ENCODE peak calls at places on chromosomes 6 and 20, in eight cellular contexts. One of them, this sample, is unnamed.

GRCh38 chr6:30963641-30964040 is 19.9 kb upstream of the MUC21 start:
- DNase-seq in Peyer's patch: no peak
- DNase-seq in heart right ventricle: no peak
- DNase-seq in tibial artery: no peak
- DNase-seq in aorta: no peak
- DNase-seq in fibroblast of mammary gland: peak
- DNase-seq in PC-9: no peak
- DNase-seq in A673: no peak
- DNase-seq in this sample: no peak

GRCh38 chr6:29146154-29146553 is 24.6 kb upstream of the OR2J2 start:
- DNase-seq in Peyer's patch: no peak
- DNase-seq in heart right ventricle: no peak
- DNase-seq in tibial artery: no peak
- DNase-seq in aorta: no peak
- DNase-seq in fibroblast of mammary gland: no peak
- DNase-seq in PC-9: no peak
- DNase-seq in A673: no peak
- DNase-seq in this sample: no peak

GRCh38 chr20:47708953-47709833 is 76.1 kb downstream of the SULF2 start:
- DNase-seq in Peyer's patch: no peak
- DNase-seq in heart right ventricle: no peak
- DNase-seq in tibial artery: no peak
- DNase-seq in aorta: no peak
- DNase-seq in fibroblast of mammary gland: no peak
- DNase-seq in PC-9: no peak
- DNase-seq in A673: no peak
- DNase-seq in this sample: no peak

GRCh38 chr6:84816196-84816745 is 51.9 kb upstream of the TBX18 start:
- DNase-seq in Peyer's patch: no peak
- DNase-seq in heart right ventricle: no peak
- DNase-seq in tibial artery: no peak
- DNase-seq in aorta: no peak
- DNase-seq in fibroblast of mammary gland: no peak
- DNase-seq in PC-9: no peak
- DNase-seq in A673: no peak
- DNase-seq in this sample: no peak

GRCh38 chr6:168343239-168344167 is 23.9 kb upstream of the DACT2 start:
- DNase-seq in Peyer's patch: no peak
- DNase-seq in heart right ventricle: no peak
- DNase-seq in tibial artery: no peak
- DNase-seq in aorta: no peak
- DNase-seq in fibroblast of mammary gland: no peak
- DNase-seq in PC-9: no peak
- DNase-seq in A673: peak
- DNase-seq in this sample: no peak

GRCh38 chr20:1467355-1468116 is 887 bp upstream of the NSFL1C start:
- DNase-seq in Peyer's patch: peak
- DNase-seq in heart right ventricle: peak
- DNase-seq in tibial artery: peak
- DNase-seq in aorta: peak
- DNase-seq in fibroblast of mammary gland: no peak
- DNase-seq in PC-9: no peak
- DNase-seq in A673: no peak
- DNase-seq in this sample: peak

GRCh38 chr20:469746-470490 is 7.6 kb upstream of the TBC1D20 start:
- DNase-seq in Peyer's patch: no peak
- DNase-seq in heart right ventricle: no peak
- DNase-seq in tibial artery: no peak
- DNase-seq in aorta: no peak
- DNase-seq in fibroblast of mammary gland: no peak
- DNase-seq in PC-9: no peak
- DNase-seq in A673: no peak
- DNase-seq in this sample: no peak

GRCh38 chr6:33616113-33616512 is 5.0 kb upstream of the ITPR3 start:
- DNase-seq in Peyer's patch: no peak
- DNase-seq in heart right ventricle: no peak
- DNase-seq in tibial artery: no peak
- DNase-seq in aorta: no peak
- DNase-seq in fibroblast of mammary gland: no peak
- DNase-seq in PC-9: no peak
- DNase-seq in A673: no peak
- DNase-seq in this sample: no peak

GRCh38 chr6:169780571-169781091 is 29.2 kb downstream of the ERMARD start:
- DNase-seq in Peyer's patch: no peak
- DNase-seq in heart right ventricle: no peak
- DNase-seq in tibial artery: no peak
- DNase-seq in aorta: no peak
- DNase-seq in fibroblast of mammary gland: no peak
- DNase-seq in PC-9: no peak
- DNase-seq in A673: no peak
- DNase-seq in this sample: no peak

GRCh38 chr6:57313711-57314471 is 3.5 kb upstream of the PRIM2 start:
- DNase-seq in Peyer's patch: no peak
- DNase-seq in heart right ventricle: no peak
- DNase-seq in tibial artery: no peak
- DNase-seq in aorta: peak
- DNase-seq in fibroblast of mammary gland: peak
- DNase-seq in PC-9: peak
- DNase-seq in A673: peak
- DNase-seq in this sample: no peak

GRCh38 chr6:35392111-35392702 is 49.8 kb downstream of the PPARD start:
- DNase-seq in Peyer's patch: peak
- DNase-seq in heart right ventricle: no peak
- DNase-seq in tibial artery: no peak
- DNase-seq in aorta: peak
- DNase-seq in fibroblast of mammary gland: no peak
- DNase-seq in PC-9: peak
- DNase-seq in A673: no peak
- DNase-seq in this sample: no peak

GRCh38 chr6:79082304-79082703 is 4.2 kb upstream of the PHIP start:
- DNase-seq in Peyer's patch: no peak
- DNase-seq in heart right ventricle: no peak
- DNase-seq in tibial artery: no peak
- DNase-seq in aorta: no peak
- DNase-seq in fibroblast of mammary gland: no peak
- DNase-seq in PC-9: no peak
- DNase-seq in A673: no peak
- DNase-seq in this sample: no peak

GRCh38 chr20:63029358-63030121 is 22.8 kb upstream of the BHLHE23 start:
- DNase-seq in Peyer's patch: peak
- DNase-seq in heart right ventricle: no peak
- DNase-seq in tibial artery: no peak
- DNase-seq in aorta: peak
- DNase-seq in fibroblast of mammary gland: no peak
- DNase-seq in PC-9: peak
- DNase-seq in A673: no peak
- DNase-seq in this sample: no peak

GRCh38 chr20:31698803-31699718 is 23.6 kb downstream of the BCL2L1 start:
- DNase-seq in Peyer's patch: no peak
- DNase-seq in heart right ventricle: peak
- DNase-seq in tibial artery: peak
- DNase-seq in aorta: peak
- DNase-seq in fibroblast of mammary gland: peak
- DNase-seq in PC-9: peak
- DNase-seq in A673: no peak
- DNase-seq in this sample: no peak

GRCh38 chr6:44430322-44430721 is 42.8 kb downstream of the CDC5L start:
- DNase-seq in Peyer's patch: no peak
- DNase-seq in heart right ventricle: no peak
- DNase-seq in tibial artery: no peak
- DNase-seq in aorta: no peak
- DNase-seq in fibroblast of mammary gland: no peak
- DNase-seq in PC-9: no peak
- DNase-seq in A673: no peak
- DNase-seq in this sample: no peak

GRCh38 chr20:19361801-19362200 is 149.4 kb downstream of the SLC24A3 start:
- DNase-seq in Peyer's patch: no peak
- DNase-seq in heart right ventricle: no peak
- DNase-seq in tibial artery: no peak
- DNase-seq in aorta: no peak
- DNase-seq in fibroblast of mammary gland: no peak
- DNase-seq in PC-9: no peak
- DNase-seq in A673: no peak
- DNase-seq in this sample: no peak

GRCh38 chr20:25194333-25194972 is 1.1 kb upstream of the ENTPD6 start:
- DNase-seq in Peyer's patch: no peak
- DNase-seq in heart right ventricle: no peak
- DNase-seq in tibial artery: no peak
- DNase-seq in aorta: no peak
- DNase-seq in fibroblast of mammary gland: no peak
- DNase-seq in PC-9: no peak
- DNase-seq in A673: no peak
- DNase-seq in this sample: no peak
- H3K4me3 ChIP-seq in Peyer's patch: no peak
- H3K4me3 ChIP-seq in heart right ventricle: peak
- H3K4me3 ChIP-seq in tibial artery: no peak
- H3K4me3 ChIP-seq in aorta: no peak
- H3K4me3 ChIP-seq in fibroblast of mammary gland: no peak
- H3K4me3 ChIP-seq in PC-9: no peak
- H3K4me3 ChIP-seq in A673: no peak
- H3K4me3 ChIP-seq in this sample: no peak

DNA sequence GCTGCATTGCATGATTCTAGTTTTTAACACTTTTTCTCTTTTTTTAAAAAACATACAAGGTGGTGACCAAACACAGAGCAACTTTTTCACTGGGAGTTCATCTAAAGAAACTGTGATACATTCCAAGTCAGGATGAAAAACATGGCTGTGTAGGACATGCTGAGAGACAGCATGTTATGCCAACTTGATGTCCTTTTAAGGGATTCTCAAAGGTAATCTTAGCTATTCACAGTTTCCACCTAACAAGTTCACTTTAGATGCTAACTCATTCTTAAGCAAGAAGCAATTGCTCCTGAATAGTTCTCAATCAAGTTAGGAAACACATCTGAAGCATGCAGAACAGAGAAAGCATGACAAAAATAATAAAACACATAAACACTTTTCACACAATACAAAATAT is 3.3 kb downstream of the ASCC3 start:
- DNase-seq in Peyer's patch: no peak
- DNase-seq in heart right ventricle: no peak
- DNase-seq in tibial artery: no peak
- DNase-seq in aorta: no peak
- DNase-seq in fibroblast of mammary gland: no peak
- DNase-seq in PC-9: no peak
- DNase-seq in A673: no peak
- DNase-seq in this sample: no peak
- H3K4me3 ChIP-seq in Peyer's patch: no peak
- H3K4me3 ChIP-seq in heart right ventricle: no peak
- H3K4me3 ChIP-seq in tibial artery: no peak
- H3K4me3 ChIP-seq in aorta: no peak
- H3K4me3 ChIP-seq in fibroblast of mammary gland: no peak
- H3K4me3 ChIP-seq in PC-9: no peak
- H3K4me3 ChIP-seq in A673: no peak
- H3K4me3 ChIP-seq in this sample: no peak

GRCh38 chr20:58307270-58307669 is 2.2 kb upstream of the RAB22A start:
- DNase-seq in Peyer's patch: no peak
- DNase-seq in heart right ventricle: no peak
- DNase-seq in tibial artery: no peak
- DNase-seq in aorta: no peak
- DNase-seq in fibroblast of mammary gland: no peak
- DNase-seq in PC-9: no peak
- DNase-seq in A673: no peak
- DNase-seq in this sample: no peak
- H3K4me3 ChIP-seq in Peyer's patch: no peak
- H3K4me3 ChIP-seq in heart right ventricle: no peak
- H3K4me3 ChIP-seq in tibial artery: no peak
- H3K4me3 ChIP-seq in aorta: no peak
- H3K4me3 ChIP-seq in fibroblast of mammary gland: no peak
- H3K4me3 ChIP-seq in PC-9: no peak
- H3K4me3 ChIP-seq in A673: no peak
- H3K4me3 ChIP-seq in this sample: no peak

DNA sequence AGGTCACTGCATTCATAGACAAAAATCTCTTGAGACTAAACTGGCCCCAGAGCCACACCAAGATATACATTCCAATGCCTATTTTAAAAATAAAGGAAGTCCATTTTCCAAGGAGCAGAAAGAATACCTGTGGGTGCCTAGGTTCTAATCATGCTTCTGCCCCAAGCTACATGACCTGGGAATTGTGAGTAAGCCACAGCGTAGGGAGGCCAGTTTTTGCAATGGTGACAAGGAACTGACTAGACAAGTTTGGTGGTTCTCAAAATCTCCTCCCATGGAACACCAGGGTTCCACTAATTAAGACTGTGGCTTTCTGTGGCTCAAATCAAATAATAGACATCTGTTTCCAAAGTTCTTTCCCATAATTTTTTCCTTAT is 83.3 kb downstream of the GMDS start:
- DNase-seq in Peyer's patch: no peak
- DNase-seq in heart right ventricle: no peak
- DNase-seq in tibial artery: no peak
- DNase-seq in aorta: no peak
- DNase-seq in fibroblast of mammary gland: no peak
- DNase-seq in PC-9: peak
- DNase-seq in A673: peak
- DNase-seq in this sample: no peak
- H3K4me3 ChIP-seq in Peyer's patch: no peak
- H3K4me3 ChIP-seq in heart right ventricle: no peak
- H3K4me3 ChIP-seq in tibial artery: no peak
- H3K4me3 ChIP-seq in aorta: no peak
- H3K4me3 ChIP-seq in fibroblast of mammary gland: no peak
- H3K4me3 ChIP-seq in PC-9: no peak
- H3K4me3 ChIP-seq in A673: no peak
- H3K4me3 ChIP-seq in this sample: no peak

This sample was measured in HL-60.